ENCODE peak calls at places on chromosomes 12 and 14, in eight cellular contexts. U is fibroblast of lung, G is neuronal stem cell, X is Karpas-422, A is IMR-90, L is endothelial cell of umbilical vein, B is GM23248, D is hepatocyte. Y is an unnamed sample.
A peak's percentile ranks its signal among the peaks of the same experiment; 100 is the strongest.

GRCh38 chr12:98126637-98127335 is 388.6 kb upstream of the TMPO start:
- DNase-seq in U (no peak), G (no peak), X (no peak), A (no peak), L (peak; percentile 82), B (no peak), D (peak; percentile 62), Y (no peak)

GRCh38 chr14:57851354-57851753 is 14.5 kb downstream of the SLC35F4 start:
- DNase-seq in U (no peak), G (no peak), X (no peak), A (no peak), L (no peak), B (no peak), D (no peak), Y (no peak)

GRCh38 chr12:9133243-9133938 is 17.7 kb upstream of the A2M start:
- DNase-seq in U (peak; percentile 71), G (no peak), X (no peak), A (no peak), L (no peak), B (no peak), D (no peak), Y (no peak)

GRCh38 chr14:95533822-95534221 is 1.0 kb upstream of the GLRX5 start:
- DNase-seq in U (no peak), G (no peak), X (peak; percentile 73), A (no peak), L (no peak), B (peak; percentile 58), D (no peak), Y (no peak)

GRCh38 chr14:52111583-52111982 is 42.7 kb upstream of the NID2 start:
- DNase-seq in U (peak; percentile 89), G (no peak), X (no peak), A (peak; percentile 87), L (no peak), B (peak; percentile 80), D (no peak), Y (no peak)

GRCh38 chr12:89185181-89185580 is 167.1 kb downstream of the DUSP6 start:
- DNase-seq in U (no peak), G (no peak), X (no peak), A (no peak), L (no peak), B (no peak), D (no peak), Y (no peak)

GRCh38 chr12:57233357-57234232 is 4.1 kb downstream of the SHMT2 start:
- DNase-seq in U (peak; percentile 76), G (no peak), X (no peak), A (peak; percentile 85), L (no peak), B (peak; percentile 77), D (no peak), Y (no peak)

GRCh38 chr14:68628605-68629310 is 164.1 kb downstream of the ZFP36L1 start:
- DNase-seq in U (no peak), G (no peak), X (no peak), A (no peak), L (no peak), B (no peak), D (peak; percentile 64), Y (no peak)

GRCh38 chr14:100653409-100653808 is 66.2 kb upstream of the BEGAIN start:
- DNase-seq in U (no peak), G (no peak), X (peak; percentile 70), A (no peak), L (no peak), B (no peak), D (no peak), Y (no peak)

GRCh38 chr14:59075503-59075902 is 113.0 kb upstream of the DAAM1 start:
- DNase-seq in U (no peak), G (no peak), X (no peak), A (no peak), L (no peak), B (no peak), D (no peak), Y (no peak)

GRCh38 chr14:72515779-72516770 is 377.8 kb downstream of the DPF3 start:
- DNase-seq in U (peak; percentile 28), G (no peak), X (no peak), A (peak; percentile 69), L (peak; percentile 59), B (peak; percentile 44), D (no peak), Y (no peak)

GRCh38 chr14:29444805-29445204 is 482.8 kb downstream of the PRKD1 start:
- DNase-seq in U (no peak), G (no peak), X (no peak), A (peak; percentile 3), L (no peak), B (peak; percentile 24), D (no peak), Y (no peak)

GRCh38 chr14:103149847-103150246 is 26.6 kb downstream of the TNFAIP2 start:
- DNase-seq in U (no peak), G (no peak), X (no peak), A (no peak), L (no peak), B (peak; percentile 15), D (no peak), Y (no peak)

GRCh38 chr12:94563261-94563660 is 87.1 kb downstream of the TMCC3 start:
- DNase-seq in U (peak; percentile 25), G (no peak), X (no peak), A (no peak), L (no peak), B (no peak), D (no peak), Y (no peak)

GRCh38 chr12:70648831-70649230 is 11.6 kb upstream of the PTPRB start:
- DNase-seq in U (peak; percentile 67), G (no peak), X (no peak), A (peak; percentile 84), L (peak; percentile 82), B (peak; percentile 86), D (no peak), Y (no peak)

GRCh38 chr14:55000381-55000780 is 26.5 kb downstream of the WDHD1 start:
- DNase-seq in U (peak; percentile 68), G (no peak), X (no peak), A (peak; percentile 58), L (no peak), B (no peak), D (no peak), Y (no peak)

GRCh38 chr14:105931808-105932483 is 405.6 kb downstream of the TMEM121 start:
- DNase-seq in U (no peak), G (no peak), X (no peak), A (no peak), L (no peak), B (no peak), D (no peak), Y (no peak)

GRCh38 chr12:39165338-39165737 is 259.9 kb upstream of the CPNE8 start:
- DNase-seq in U (no peak), G (no peak), X (no peak), A (no peak), L (no peak), B (no peak), D (no peak), Y (no peak)

GRCh38 chr12:60123443-60124000 is 527.7 kb downstream of the SLC16A7 start:
- DNase-seq in U (peak; percentile 72), G (no peak), X (no peak), A (peak; percentile 37), L (no peak), B (peak; percentile 27), D (no peak), Y (no peak)

GRCh38 chr12:60120199-60120598 is 524.4 kb downstream of the SLC16A7 start:
- DNase-seq in U (no peak), G (no peak), X (no peak), A (no peak), L (no peak), B (no peak), D (no peak), Y (no peak)
- H2AFZ ChIP-seq in U (no peak overlapping the region), G (no peak overlapping the region), X (no peak overlapping the region), A (no peak overlapping the region), L (no peak overlapping the region), B (no peak overlapping the region), D (no peak overlapping the region), Y (no peak overlapping the region)

GRCh38 chr12:119594772-119595445 is 1.3 kb downstream of the TMEM233 start:
- DNase-seq in U (no peak), G (peak; percentile 23), X (peak; percentile 20), A (no peak), L (no peak), B (peak; percentile 6), D (no peak), Y (no peak)
- H2AFZ ChIP-seq in U (no peak overlapping the region), G (peak overlapping the region; percentile 68), X (no peak overlapping the region), A (peak overlapping the region; percentile 32), L (peak overlapping the region; percentile 41), B (no peak overlapping the region), D (no peak overlapping the region), Y (no peak overlapping the region)

GRCh38 chr12:130953783-130954543 is at the start of gene ADGRD1:
- DNase-seq in U (peak; percentile 85), G (no peak), X (no peak), A (peak; percentile 3), L (no peak), B (peak; percentile 74), D (peak; percentile 62), Y (no peak)

GRCh38 chr12:130952545-130952954 is 1.2 kb upstream of the ADGRD1 start:
- DNase-seq in U (no peak), G (no peak), X (no peak), A (no peak), L (no peak), B (no peak), D (peak; percentile 67), Y (no peak)

GRCh38 chr12:130955238-130955816 is 1.6 kb downstream of the ADGRD1 start:
- DNase-seq in U (no peak), G (no peak), X (no peak), A (no peak), L (no peak), B (peak; percentile 24), D (no peak), Y (no peak)

GRCh38 chr12:130956009-130956408 is 2.3 kb downstream of the ADGRD1 start:
- DNase-seq in U (no peak), G (no peak), X (no peak), A (no peak), L (no peak), B (no peak), D (no peak), Y (no peak)

GRCh38 chr12:130954544-130954831 is 781 bp downstream of the ADGRD1 start:
- DNase-seq in U (no peak), G (no peak), X (no peak), A (no peak), L (no peak), B (no peak), D (no peak), Y (no peak)
- H2AFZ ChIP-seq in U (no peak overlapping the region), G (no peak overlapping the region), X (no peak overlapping the region), A (peak overlapping the region; percentile 21), L (no peak overlapping the region), B (peak overlapping the region; percentile 81), D (no peak overlapping the region), Y (no peak overlapping the region)

DNA sequence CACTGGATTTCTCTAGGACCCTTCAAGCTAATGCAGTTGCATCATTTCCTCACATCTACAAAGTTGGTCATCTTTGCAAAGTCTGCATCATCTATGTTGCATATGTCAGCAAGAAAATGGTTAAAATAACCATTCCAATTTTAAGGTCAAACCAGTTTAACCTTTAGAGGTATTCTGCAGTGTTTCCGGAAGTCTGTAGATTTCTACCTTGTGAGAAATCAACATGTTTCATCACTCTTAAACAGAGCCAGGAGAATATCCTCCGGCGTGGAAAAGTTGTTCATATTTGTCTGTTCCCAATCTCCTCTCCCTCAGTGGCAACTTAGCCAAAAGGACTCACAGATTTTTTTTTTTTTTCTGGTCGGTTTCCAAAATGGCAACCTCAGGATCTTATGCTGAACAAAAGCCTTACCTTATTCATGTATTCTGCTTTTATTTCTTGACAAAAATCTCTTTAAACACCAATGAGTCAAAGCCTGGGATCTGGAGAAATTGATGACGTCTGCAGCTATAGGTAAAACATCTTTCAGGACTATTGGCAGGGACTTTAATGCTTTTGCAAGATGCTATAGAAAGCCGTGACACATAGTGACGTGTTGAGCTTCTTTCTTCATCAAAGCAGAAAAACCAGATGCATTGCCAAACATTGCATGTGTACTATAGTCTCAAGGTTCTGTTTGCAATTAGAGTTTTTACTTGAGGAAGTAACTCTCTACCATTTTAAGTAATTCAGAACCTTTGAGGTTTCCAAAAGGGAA is 16.0 kb upstream of the CDK17 start:
- DNase-seq in U (peak; percentile 98), G (no peak), X (no peak), A (peak; percentile 95), L (peak; percentile 33), B (peak; percentile 97), D (no peak), Y (no peak)
- H2AFZ ChIP-seq in U (no peak overlapping the region), G (peak overlapping the region; percentile 49), X (no peak overlapping the region), A (no peak overlapping the region), L (no peak overlapping the region), B (peak overlapping the region; percentile 17), D (peak overlapping the region; percentile 42), Y (no peak overlapping the region)